ENCODE peak calls at places on chromosomes 16 and 17, in seven cellular contexts. One of them, this sample, is unnamed.

GRCh38 chr17:45705123-45706009 is 78.8 kb upstream of the CRHR1 start:
- DNase-seq in stimulated activated naive CD4-positive, alpha-beta T cell treated with Interleukin-2 at 50 U/mL for 16 hours: no peak
- DNase-seq in activated T-helper 1 cell treated with anti-CD3 and anti-CD28 coated beads, Interleukin-12 subunit alpha, Interleukin-12 subunit beta, Interleukin-2, Interleukin-4 antibody, amounts not matched to agents 30 ng/mL and 10 ng/mL and 1 ng/mL, durations not matched to agents 14 hours and 24 hours and 36 hours: no peak
- DNase-seq in NCI-H2171: no peak
- DNase-seq in activated CD4-positive, alpha-beta T cell treated with anti-CD3 and anti-CD28 coated beads for 4 hours: no peak
- DNase-seq in NCI-H524: no peak
- DNase-seq in CD8-positive, alpha-beta T cell: no peak
- DNase-seq in this sample: no peak

GRCh38 chr16:57257455-57258070 is 12.5 kb downstream of the ARL2BP start:
- DNase-seq in NCI-H2171: no peak
- DNase-seq in NCI-H524: no peak
- DNase-seq in CD8-positive, alpha-beta T cell: no peak
- DNase-seq in activated CD4-positive, alpha-beta T cell treated with anti-CD3 and anti-CD28 coated beads for 4 hours: no peak
- DNase-seq in stimulated activated naive CD4-positive, alpha-beta T cell treated with Interleukin-2 at 50 U/mL for 16 hours: no peak
- DNase-seq in activated T-helper 1 cell treated with anti-CD3 and anti-CD28 coated beads, Interleukin-12 subunit alpha, Interleukin-12 subunit beta, Interleukin-2, Interleukin-4 antibody, amounts not matched to agents 30 ng/mL and 10 ng/mL and 1 ng/mL, durations not matched to agents 14 hours and 24 hours and 36 hours: no peak
- DNase-seq in this sample: no peak

GRCh38 chr16:88941933-88942909 is 34.8 kb downstream of the CBFA2T3 start:
- DNase-seq in NCI-H524: peak; percentile 63
- DNase-seq in activated CD4-positive, alpha-beta T cell treated with anti-CD3 and anti-CD28 coated beads for 4 hours: peak; percentile 44
- DNase-seq in activated T-helper 1 cell treated with anti-CD3 and anti-CD28 coated beads, Interleukin-12 subunit alpha, Interleukin-12 subunit beta, Interleukin-2, Interleukin-4 antibody, amounts not matched to agents 30 ng/mL and 10 ng/mL and 1 ng/mL, durations not matched to agents 14 hours and 24 hours and 36 hours: peak; percentile 36
- DNase-seq in CD8-positive, alpha-beta T cell: peak; percentile 29
- DNase-seq in NCI-H2171: peak; percentile 43
- DNase-seq in stimulated activated naive CD4-positive, alpha-beta T cell treated with Interleukin-2 at 50 U/mL for 16 hours: peak; percentile 27
- DNase-seq in this sample: no peak

GRCh38 chr16:1002399-1003161 is 21.0 kb downstream of the SOX8 start:
- DNase-seq in CD8-positive, alpha-beta T cell: peak; percentile 62
- DNase-seq in activated CD4-positive, alpha-beta T cell treated with anti-CD3 and anti-CD28 coated beads for 4 hours: peak; percentile 88
- DNase-seq in activated T-helper 1 cell treated with anti-CD3 and anti-CD28 coated beads, Interleukin-12 subunit alpha, Interleukin-12 subunit beta, Interleukin-2, Interleukin-4 antibody, amounts not matched to agents 30 ng/mL and 10 ng/mL and 1 ng/mL, durations not matched to agents 14 hours and 24 hours and 36 hours: peak; percentile 18
- DNase-seq in NCI-H2171: no peak
- DNase-seq in stimulated activated naive CD4-positive, alpha-beta T cell treated with Interleukin-2 at 50 U/mL for 16 hours: peak; percentile 83
- DNase-seq in NCI-H524: no peak
- DNase-seq in this sample: no peak

GRCh38 chr17:41271858-41272257 is 3.6 kb upstream of the KRTAP9-7 start:
- DNase-seq in NCI-H2171: no peak
- DNase-seq in NCI-H524: no peak
- DNase-seq in activated T-helper 1 cell treated with anti-CD3 and anti-CD28 coated beads, Interleukin-12 subunit alpha, Interleukin-12 subunit beta, Interleukin-2, Interleukin-4 antibody, amounts not matched to agents 30 ng/mL and 10 ng/mL and 1 ng/mL, durations not matched to agents 14 hours and 24 hours and 36 hours: no peak
- DNase-seq in stimulated activated naive CD4-positive, alpha-beta T cell treated with Interleukin-2 at 50 U/mL for 16 hours: no peak
- DNase-seq in CD8-positive, alpha-beta T cell: no peak
- DNase-seq in activated CD4-positive, alpha-beta T cell treated with anti-CD3 and anti-CD28 coated beads for 4 hours: no peak
- DNase-seq in this sample: no peak

GRCh38 chr16:74570412-74571301 is 36.3 kb downstream of the GLG1 start:
- DNase-seq in activated CD4-positive, alpha-beta T cell treated with anti-CD3 and anti-CD28 coated beads for 4 hours: no peak
- DNase-seq in activated T-helper 1 cell treated with anti-CD3 and anti-CD28 coated beads, Interleukin-12 subunit alpha, Interleukin-12 subunit beta, Interleukin-2, Interleukin-4 antibody, amounts not matched to agents 30 ng/mL and 10 ng/mL and 1 ng/mL, durations not matched to agents 14 hours and 24 hours and 36 hours: no peak
- DNase-seq in stimulated activated naive CD4-positive, alpha-beta T cell treated with Interleukin-2 at 50 U/mL for 16 hours: no peak
- DNase-seq in CD8-positive, alpha-beta T cell: no peak
- DNase-seq in NCI-H524: no peak
- DNase-seq in NCI-H2171: no peak
- DNase-seq in this sample: no peak

GRCh38 chr17:31494259-31495048 is 103.0 kb downstream of the RAB11FIP4 start:
- DNase-seq in activated T-helper 1 cell treated with anti-CD3 and anti-CD28 coated beads, Interleukin-12 subunit alpha, Interleukin-12 subunit beta, Interleukin-2, Interleukin-4 antibody, amounts not matched to agents 30 ng/mL and 10 ng/mL and 1 ng/mL, durations not matched to agents 14 hours and 24 hours and 36 hours: peak; percentile 59
- DNase-seq in NCI-H2171: no peak
- DNase-seq in stimulated activated naive CD4-positive, alpha-beta T cell treated with Interleukin-2 at 50 U/mL for 16 hours: peak; percentile 57
- DNase-seq in activated CD4-positive, alpha-beta T cell treated with anti-CD3 and anti-CD28 coated beads for 4 hours: peak; percentile 62
- DNase-seq in CD8-positive, alpha-beta T cell: peak; percentile 53
- DNase-seq in NCI-H524: peak; percentile 56
- DNase-seq in this sample: no peak

GRCh38 chr17:16516594-16517018 is 24.6 kb upstream of the LRRC75A start:
- DNase-seq in CD8-positive, alpha-beta T cell: no peak
- DNase-seq in NCI-H2171: no peak
- DNase-seq in activated T-helper 1 cell treated with anti-CD3 and anti-CD28 coated beads, Interleukin-12 subunit alpha, Interleukin-12 subunit beta, Interleukin-2, Interleukin-4 antibody, amounts not matched to agents 30 ng/mL and 10 ng/mL and 1 ng/mL, durations not matched to agents 14 hours and 24 hours and 36 hours: no peak
- DNase-seq in activated CD4-positive, alpha-beta T cell treated with anti-CD3 and anti-CD28 coated beads for 4 hours: no peak
- DNase-seq in NCI-H524: peak; percentile 30
- DNase-seq in stimulated activated naive CD4-positive, alpha-beta T cell treated with Interleukin-2 at 50 U/mL for 16 hours: no peak
- DNase-seq in this sample: no peak

GRCh38 chr17:77651983-77652382 is 306.5 kb upstream of the TNRC6C start:
- DNase-seq in stimulated activated naive CD4-positive, alpha-beta T cell treated with Interleukin-2 at 50 U/mL for 16 hours: no peak
- DNase-seq in CD8-positive, alpha-beta T cell: no peak
- DNase-seq in activated CD4-positive, alpha-beta T cell treated with anti-CD3 and anti-CD28 coated beads for 4 hours: no peak
- DNase-seq in NCI-H2171: no peak
- DNase-seq in NCI-H524: no peak
- DNase-seq in activated T-helper 1 cell treated with anti-CD3 and anti-CD28 coated beads, Interleukin-12 subunit alpha, Interleukin-12 subunit beta, Interleukin-2, Interleukin-4 antibody, amounts not matched to agents 30 ng/mL and 10 ng/mL and 1 ng/mL, durations not matched to agents 14 hours and 24 hours and 36 hours: no peak
- DNase-seq in this sample: no peak

GRCh38 chr16:7246578-7246977 is 86.1 kb upstream of the RBFOX1 start:
- DNase-seq in activated CD4-positive, alpha-beta T cell treated with anti-CD3 and anti-CD28 coated beads for 4 hours: no peak
- DNase-seq in NCI-H524: no peak
- DNase-seq in NCI-H2171: no peak
- DNase-seq in CD8-positive, alpha-beta T cell: no peak
- DNase-seq in stimulated activated naive CD4-positive, alpha-beta T cell treated with Interleukin-2 at 50 U/mL for 16 hours: no peak
- DNase-seq in activated T-helper 1 cell treated with anti-CD3 and anti-CD28 coated beads, Interleukin-12 subunit alpha, Interleukin-12 subunit beta, Interleukin-2, Interleukin-4 antibody, amounts not matched to agents 30 ng/mL and 10 ng/mL and 1 ng/mL, durations not matched to agents 14 hours and 24 hours and 36 hours: no peak
- DNase-seq in this sample: no peak

GRCh38 chr17:64245218-64246145 is 17.6 kb downstream of the TEX2 start:
- DNase-seq in activated CD4-positive, alpha-beta T cell treated with anti-CD3 and anti-CD28 coated beads for 4 hours: no peak
- DNase-seq in CD8-positive, alpha-beta T cell: no peak
- DNase-seq in stimulated activated naive CD4-positive, alpha-beta T cell treated with Interleukin-2 at 50 U/mL for 16 hours: no peak
- DNase-seq in NCI-H2171: no peak
- DNase-seq in NCI-H524: no peak
- DNase-seq in activated T-helper 1 cell treated with anti-CD3 and anti-CD28 coated beads, Interleukin-12 subunit alpha, Interleukin-12 subunit beta, Interleukin-2, Interleukin-4 antibody, amounts not matched to agents 30 ng/mL and 10 ng/mL and 1 ng/mL, durations not matched to agents 14 hours and 24 hours and 36 hours: no peak
- DNase-seq in this sample: no peak

GRCh38 chr16:70267516-70267915 is 15.8 kb upstream of the EXOSC6 start:
- DNase-seq in CD8-positive, alpha-beta T cell: no peak
- DNase-seq in stimulated activated naive CD4-positive, alpha-beta T cell treated with Interleukin-2 at 50 U/mL for 16 hours: no peak
- DNase-seq in activated T-helper 1 cell treated with anti-CD3 and anti-CD28 coated beads, Interleukin-12 subunit alpha, Interleukin-12 subunit beta, Interleukin-2, Interleukin-4 antibody, amounts not matched to agents 30 ng/mL and 10 ng/mL and 1 ng/mL, durations not matched to agents 14 hours and 24 hours and 36 hours: no peak
- DNase-seq in NCI-H524: peak; percentile 29
- DNase-seq in activated CD4-positive, alpha-beta T cell treated with anti-CD3 and anti-CD28 coated beads for 4 hours: peak; percentile 26
- DNase-seq in NCI-H2171: peak; percentile 7
- DNase-seq in this sample: no peak

GRCh38 chr16:86517652-86518258 is 7.4 kb downstream of the FOXF1 start:
- DNase-seq in NCI-H524: no peak
- DNase-seq in activated CD4-positive, alpha-beta T cell treated with anti-CD3 and anti-CD28 coated beads for 4 hours: no peak
- DNase-seq in stimulated activated naive CD4-positive, alpha-beta T cell treated with Interleukin-2 at 50 U/mL for 16 hours: no peak
- DNase-seq in CD8-positive, alpha-beta T cell: no peak
- DNase-seq in NCI-H2171: no peak
- DNase-seq in activated T-helper 1 cell treated with anti-CD3 and anti-CD28 coated beads, Interleukin-12 subunit alpha, Interleukin-12 subunit beta, Interleukin-2, Interleukin-4 antibody, amounts not matched to agents 30 ng/mL and 10 ng/mL and 1 ng/mL, durations not matched to agents 14 hours and 24 hours and 36 hours: no peak
- DNase-seq in this sample: no peak

GRCh38 chr17:41308918-41309359 is at the start of gene KRTAP16-1:
- DNase-seq in activated CD4-positive, alpha-beta T cell treated with anti-CD3 and anti-CD28 coated beads for 4 hours: peak; percentile 29
- DNase-seq in stimulated activated naive CD4-positive, alpha-beta T cell treated with Interleukin-2 at 50 U/mL for 16 hours: peak; percentile 32
- DNase-seq in activated T-helper 1 cell treated with anti-CD3 and anti-CD28 coated beads, Interleukin-12 subunit alpha, Interleukin-12 subunit beta, Interleukin-2, Interleukin-4 antibody, amounts not matched to agents 30 ng/mL and 10 ng/mL and 1 ng/mL, durations not matched to agents 14 hours and 24 hours and 36 hours: no peak
- DNase-seq in CD8-positive, alpha-beta T cell: peak; percentile 40
- DNase-seq in NCI-H2171: no peak
- DNase-seq in NCI-H524: no peak
- DNase-seq in this sample: no peak

GRCh38 chr17:2400474-2400866 is 390 bp downstream of the MNT start:
- DNase-seq in activated CD4-positive, alpha-beta T cell treated with anti-CD3 and anti-CD28 coated beads for 4 hours: peak; percentile 52
- DNase-seq in NCI-H524: no peak
- DNase-seq in CD8-positive, alpha-beta T cell: peak; percentile 37
- DNase-seq in activated T-helper 1 cell treated with anti-CD3 and anti-CD28 coated beads, Interleukin-12 subunit alpha, Interleukin-12 subunit beta, Interleukin-2, Interleukin-4 antibody, amounts not matched to agents 30 ng/mL and 10 ng/mL and 1 ng/mL, durations not matched to agents 14 hours and 24 hours and 36 hours: peak; percentile 47
- DNase-seq in NCI-H2171: no peak
- DNase-seq in stimulated activated naive CD4-positive, alpha-beta T cell treated with Interleukin-2 at 50 U/mL for 16 hours: peak; percentile 50
- DNase-seq in this sample: no peak

GRCh38 chr16:3088450-3088849 is 10.6 kb downstream of the ZSCAN10 start:
- DNase-seq in stimulated activated naive CD4-positive, alpha-beta T cell treated with Interleukin-2 at 50 U/mL for 16 hours: no peak
- DNase-seq in activated CD4-positive, alpha-beta T cell treated with anti-CD3 and anti-CD28 coated beads for 4 hours: no peak
- DNase-seq in NCI-H524: no peak
- DNase-seq in NCI-H2171: no peak
- DNase-seq in CD8-positive, alpha-beta T cell: no peak
- DNase-seq in activated T-helper 1 cell treated with anti-CD3 and anti-CD28 coated beads, Interleukin-12 subunit alpha, Interleukin-12 subunit beta, Interleukin-2, Interleukin-4 antibody, amounts not matched to agents 30 ng/mL and 10 ng/mL and 1 ng/mL, durations not matched to agents 14 hours and 24 hours and 36 hours: no peak
- DNase-seq in this sample: no peak

GRCh38 chr17:45896803-45897693 is 2.7 kb downstream of the MAPT start:
- DNase-seq in activated CD4-positive, alpha-beta T cell treated with anti-CD3 and anti-CD28 coated beads for 4 hours: no peak
- DNase-seq in activated T-helper 1 cell treated with anti-CD3 and anti-CD28 coated beads, Interleukin-12 subunit alpha, Interleukin-12 subunit beta, Interleukin-2, Interleukin-4 antibody, amounts not matched to agents 30 ng/mL and 10 ng/mL and 1 ng/mL, durations not matched to agents 14 hours and 24 hours and 36 hours: no peak
- DNase-seq in NCI-H2171: peak; percentile 49
- DNase-seq in stimulated activated naive CD4-positive, alpha-beta T cell treated with Interleukin-2 at 50 U/mL for 16 hours: no peak
- DNase-seq in NCI-H524: no peak
- DNase-seq in CD8-positive, alpha-beta T cell: no peak
- DNase-seq in this sample: no peak

GRCh38 chr17:64056269-64057005 is 36.0 kb upstream of the ICAM2 start:
- DNase-seq in activated T-helper 1 cell treated with anti-CD3 and anti-CD28 coated beads, Interleukin-12 subunit alpha, Interleukin-12 subunit beta, Interleukin-2, Interleukin-4 antibody, amounts not matched to agents 30 ng/mL and 10 ng/mL and 1 ng/mL, durations not matched to agents 14 hours and 24 hours and 36 hours: no peak
- DNase-seq in stimulated activated naive CD4-positive, alpha-beta T cell treated with Interleukin-2 at 50 U/mL for 16 hours: no peak
- DNase-seq in activated CD4-positive, alpha-beta T cell treated with anti-CD3 and anti-CD28 coated beads for 4 hours: no peak
- DNase-seq in NCI-H2171: no peak
- DNase-seq in CD8-positive, alpha-beta T cell: no peak
- DNase-seq in NCI-H524: no peak
- DNase-seq in this sample: no peak

GRCh38 chr17:17739388-17740066 is 58.3 kb downstream of the RAI1 start:
- DNase-seq in activated T-helper 1 cell treated with anti-CD3 and anti-CD28 coated beads, Interleukin-12 subunit alpha, Interleukin-12 subunit beta, Interleukin-2, Interleukin-4 antibody, amounts not matched to agents 30 ng/mL and 10 ng/mL and 1 ng/mL, durations not matched to agents 14 hours and 24 hours and 36 hours: no peak
- DNase-seq in NCI-H524: no peak
- DNase-seq in activated CD4-positive, alpha-beta T cell treated with anti-CD3 and anti-CD28 coated beads for 4 hours: no peak
- DNase-seq in CD8-positive, alpha-beta T cell: no peak
- DNase-seq in stimulated activated naive CD4-positive, alpha-beta T cell treated with Interleukin-2 at 50 U/mL for 16 hours: no peak
- DNase-seq in NCI-H2171: no peak
- DNase-seq in this sample: no peak

GRCh38 chr16:76748698-76749097 is 442.3 kb upstream of the MON1B start:
- DNase-seq in NCI-H2171: peak; percentile 68
- DNase-seq in activated CD4-positive, alpha-beta T cell treated with anti-CD3 and anti-CD28 coated beads for 4 hours: no peak
- DNase-seq in stimulated activated naive CD4-positive, alpha-beta T cell treated with Interleukin-2 at 50 U/mL for 16 hours: no peak
- DNase-seq in NCI-H524: no peak
- DNase-seq in CD8-positive, alpha-beta T cell: no peak
- DNase-seq in activated T-helper 1 cell treated with anti-CD3 and anti-CD28 coated beads, Interleukin-12 subunit alpha, Interleukin-12 subunit beta, Interleukin-2, Interleukin-4 antibody, amounts not matched to agents 30 ng/mL and 10 ng/mL and 1 ng/mL, durations not matched to agents 14 hours and 24 hours and 36 hours: no peak
- DNase-seq in this sample: no peak

GRCh38 chr17:76266244-76266938 is 1.2 kb downstream of the UBALD2 start:
- DNase-seq in activated T-helper 1 cell treated with anti-CD3 and anti-CD28 coated beads, Interleukin-12 subunit alpha, Interleukin-12 subunit beta, Interleukin-2, Interleukin-4 antibody, amounts not matched to agents 30 ng/mL and 10 ng/mL and 1 ng/mL, durations not matched to agents 14 hours and 24 hours and 36 hours: no peak
- DNase-seq in NCI-H2171: no peak
- DNase-seq in stimulated activated naive CD4-positive, alpha-beta T cell treated with Interleukin-2 at 50 U/mL for 16 hours: no peak
- DNase-seq in activated CD4-positive, alpha-beta T cell treated with anti-CD3 and anti-CD28 coated beads for 4 hours: no peak
- DNase-seq in CD8-positive, alpha-beta T cell: no peak
- DNase-seq in NCI-H524: no peak
- DNase-seq in this sample: no peak

GRCh38 chr16:17437142-17437720 is 33.5 kb downstream of the XYLT1 start:
- DNase-seq in activated CD4-positive, alpha-beta T cell treated with anti-CD3 and anti-CD28 coated beads for 4 hours: no peak
- DNase-seq in CD8-positive, alpha-beta T cell: no peak
- DNase-seq in NCI-H2171: peak; percentile 20
- DNase-seq in NCI-H524: no peak
- DNase-seq in stimulated activated naive CD4-positive, alpha-beta T cell treated with Interleukin-2 at 50 U/mL for 16 hours: no peak
- DNase-seq in activated T-helper 1 cell treated with anti-CD3 and anti-CD28 coated beads, Interleukin-12 subunit alpha, Interleukin-12 subunit beta, Interleukin-2, Interleukin-4 antibody, amounts not matched to agents 30 ng/mL and 10 ng/mL and 1 ng/mL, durations not matched to agents 14 hours and 24 hours and 36 hours: no peak
- DNase-seq in this sample: no peak

GRCh38 chr17:52515927-52516326 is 357.4 kb upstream of the CA10 start:
- DNase-seq in CD8-positive, alpha-beta T cell: no peak
- DNase-seq in NCI-H524: no peak
- DNase-seq in stimulated activated naive CD4-positive, alpha-beta T cell treated with Interleukin-2 at 50 U/mL for 16 hours: no peak
- DNase-seq in activated CD4-positive, alpha-beta T cell treated with anti-CD3 and anti-CD28 coated beads for 4 hours: no peak
- DNase-seq in activated T-helper 1 cell treated with anti-CD3 and anti-CD28 coated beads, Interleukin-12 subunit alpha, Interleukin-12 subunit beta, Interleukin-2, Interleukin-4 antibody, amounts not matched to agents 30 ng/mL and 10 ng/mL and 1 ng/mL, durations not matched to agents 14 hours and 24 hours and 36 hours: no peak
- DNase-seq in NCI-H2171: no peak
- DNase-seq in this sample: no peak

GRCh38 chr16:73047536-73048291 is at the start of gene ZFHX3:
- DNase-seq in NCI-H2171: peak; percentile 55
- DNase-seq in activated T-helper 1 cell treated with anti-CD3 and anti-CD28 coated beads, Interleukin-12 subunit alpha, Interleukin-12 subunit beta, Interleukin-2, Interleukin-4 antibody, amounts not matched to agents 30 ng/mL and 10 ng/mL and 1 ng/mL, durations not matched to agents 14 hours and 24 hours and 36 hours: peak; percentile 12
- DNase-seq in stimulated activated naive CD4-positive, alpha-beta T cell treated with Interleukin-2 at 50 U/mL for 16 hours: no peak
- DNase-seq in NCI-H524: peak; percentile 49
- DNase-seq in CD8-positive, alpha-beta T cell: peak; percentile 13
- DNase-seq in activated CD4-positive, alpha-beta T cell treated with anti-CD3 and anti-CD28 coated beads for 4 hours: no peak
- DNase-seq in this sample: no peak

GRCh38 chr17:50890675-50891516 is 24.7 kb upstream of the TOB1 start:
- DNase-seq in NCI-H2171: no peak
- DNase-seq in activated CD4-positive, alpha-beta T cell treated with anti-CD3 and anti-CD28 coated beads for 4 hours: no peak
- DNase-seq in activated T-helper 1 cell treated with anti-CD3 and anti-CD28 coated beads, Interleukin-12 subunit alpha, Interleukin-12 subunit beta, Interleukin-2, Interleukin-4 antibody, amounts not matched to agents 30 ng/mL and 10 ng/mL and 1 ng/mL, durations not matched to agents 14 hours and 24 hours and 36 hours: no peak
- DNase-seq in CD8-positive, alpha-beta T cell: no peak
- DNase-seq in stimulated activated naive CD4-positive, alpha-beta T cell treated with Interleukin-2 at 50 U/mL for 16 hours: no peak
- DNase-seq in NCI-H524: no peak
- DNase-seq in this sample: no peak

GRCh38 chr16:49575352-49576172 is 202.0 kb downstream of the C16orf78 start:
- DNase-seq in activated CD4-positive, alpha-beta T cell treated with anti-CD3 and anti-CD28 coated beads for 4 hours: no peak
- DNase-seq in NCI-H524: no peak
- DNase-seq in activated T-helper 1 cell treated with anti-CD3 and anti-CD28 coated beads, Interleukin-12 subunit alpha, Interleukin-12 subunit beta, Interleukin-2, Interleukin-4 antibody, amounts not matched to agents 30 ng/mL and 10 ng/mL and 1 ng/mL, durations not matched to agents 14 hours and 24 hours and 36 hours: no peak
- DNase-seq in NCI-H2171: no peak
- DNase-seq in stimulated activated naive CD4-positive, alpha-beta T cell treated with Interleukin-2 at 50 U/mL for 16 hours: no peak
- DNase-seq in CD8-positive, alpha-beta T cell: no peak
- DNase-seq in this sample: no peak

GRCh38 chr16:2955438-2955778 is 8.7 kb upstream of the KREMEN2 start:
- DNase-seq in CD8-positive, alpha-beta T cell: no peak
- DNase-seq in stimulated activated naive CD4-positive, alpha-beta T cell treated with Interleukin-2 at 50 U/mL for 16 hours: no peak
- DNase-seq in NCI-H2171: no peak
- DNase-seq in activated T-helper 1 cell treated with anti-CD3 and anti-CD28 coated beads, Interleukin-12 subunit alpha, Interleukin-12 subunit beta, Interleukin-2, Interleukin-4 antibody, amounts not matched to agents 30 ng/mL and 10 ng/mL and 1 ng/mL, durations not matched to agents 14 hours and 24 hours and 36 hours: no peak
- DNase-seq in activated CD4-positive, alpha-beta T cell treated with anti-CD3 and anti-CD28 coated beads for 4 hours: no peak
- DNase-seq in NCI-H524: no peak
- DNase-seq in this sample: no peak

This sample was measured in AG04449.